ENCODE peak calls at places on chromosomes 7 and 10, in nine cellular contexts. T is activated naive CD8-positive, alpha-beta T cell treated with anti-CD3 and anti-CD28 coated beads, Interleukin-2, amount 50 U/mL, for 24 hours; U is effector CD4-positive, alpha-beta T cell; A is frontal cortex; Q is MCF 10A; Z is NCI-H2029; W is NCI-H2081; B is stimulated activated CD8-positive, alpha-beta memory T cell treated with anti-CD3 and anti-CD28 coated beads, Interleukin-4, amount 100 ng/mL, for 48 hours; I is mammary epithelial cell. O is an unnamed sample.

GRCh38 chr10:31466313-31466712 is 147.3 kb downstream of the ZEB1 start:
- DNase-seq in I (no peak), W (no peak), Q (no peak), T (no peak), U (no peak), A (no peak), Z (no peak), B (no peak), O (no peak)

GRCh38 chr10:3482200-3482993 is 302.6 kb downstream of the KLF6 start:
- DNase-seq in T (no peak), A (peak; percentile 35), B (no peak), I (peak; percentile 98), Z (no peak), W (no peak), U (no peak), Q (peak; percentile 96), O (peak; percentile 47)

GRCh38 chr10:4260483-4260882 is 475.5 kb upstream of the KLF6 start:
- DNase-seq in B (no peak), A (no peak), I (peak; percentile 56), Z (no peak), U (no peak), Q (peak; percentile 60), T (no peak), W (no peak), O (no peak)

GRCh38 chr10:123821136-123821535 is 70.5 kb downstream of the CPXM2 start:
- DNase-seq in W (no peak), A (no peak), T (no peak), B (no peak), Q (no peak), I (no peak), Z (no peak), U (no peak), O (no peak)

GRCh38 chr10:33758299-33758698 is 423.8 kb upstream of the NRP1 start:
- DNase-seq in I (no peak), U (no peak), Q (no peak), B (no peak), Z (no peak), W (no peak), T (no peak), A (no peak), O (no peak)

GRCh38 chr10:77247076-77247561 is 390.5 kb downstream of the KCNMA1 start:
- DNase-seq in U (no peak), A (no peak), W (no peak), Q (peak; percentile 38), Z (peak; percentile 33), B (no peak), T (no peak), I (no peak), O (no peak)

GRCh38 chr7:124550036-124550435 is 215.6 kb downstream of the GPR37 start:
- DNase-seq in U (no peak), Q (peak; percentile 25), W (no peak), B (no peak), A (no peak), T (no peak), I (no peak), Z (no peak), O (no peak)

GRCh38 chr7:142348100-142348499 is 90.2 kb upstream of the PRSS58 start:
- DNase-seq in Q (no peak), A (no peak), I (no peak), W (no peak), B (no peak), U (no peak), Z (no peak), T (no peak), O (no peak)

GRCh38 chr7:46015107-46015868 is 94.2 kb upstream of the IGFBP3 start:
- DNase-seq in W (no peak), B (no peak), U (no peak), A (no peak), Z (peak; percentile 70), I (no peak), T (no peak), Q (no peak), O (peak; percentile 34)

O was measured in left cardiac atrium.